ENCODE peak calls at places on chromosome 10, in six cellular contexts. N is endodermal cell, D is heart left ventricle, J is psoas muscle, Q is testis, M is mesendoderm. E is an unnamed sample.

GRCh38 chr10:34124522-34125035 is 690.5 kb downstream of the PARD3 start:
- DNase-seq in N (peak; percentile 69), D (no peak), J (peak; percentile 21), Q (no peak), M (peak; percentile 87), E (peak; percentile 100)

GRCh38 chr10:117363027-117363426 is 12.2 kb downstream of the PDZD8 start:
- DNase-seq in N (no peak), D (no peak), J (no peak), Q (no peak), M (no peak), E (peak; percentile 67)

GRCh38 chr10:90579602-90580242 is 278.1 kb downstream of the HTR7 start:
- DNase-seq in N (peak; percentile 82), D (no peak), J (no peak), Q (no peak), M (peak; percentile 82), E (peak; percentile 80)

GRCh38 chr10:63976538-63976937 is 455.3 kb downstream of the REEP3 start:
- DNase-seq in N (peak; percentile 90), D (no peak), J (no peak), Q (peak; percentile 82), M (peak; percentile 75), E (peak; percentile 74)

GRCh38 chr10:68156373-68157185 is 47.3 kb downstream of the MYPN start:
- DNase-seq in N (peak; percentile 75), D (peak; percentile 47), J (no peak), Q (peak; percentile 85), M (peak; percentile 68), E (peak; percentile 97)

GRCh38 chr10:9437131-9437530 is 1382.6 kb downstream of the GATA3 start:
- DNase-seq in N (peak; percentile 46), D (no peak), J (no peak), Q (no peak), M (peak; percentile 9), E (no peak)

GRCh38 chr10:99630991-99631390 is 10.8 kb upstream of the SLC25A28 start:
- DNase-seq in N (no peak), D (no peak), J (no peak), Q (no peak), M (no peak), E (no peak)

GRCh38 chr10:95289921-95290421 is 832 bp downstream of the PDLIM1 start:
- DNase-seq in N (peak; percentile 63), D (no peak), J (no peak), Q (no peak), M (no peak), E (no peak)

GRCh38 chr10:54402576-54402975 is 398.5 kb downstream of the PCDH15 start:
- DNase-seq in N (peak; percentile 50), D (no peak), J (no peak), Q (peak; percentile 33), M (peak; percentile 53), E (peak; percentile 76)

GRCh38 chr10:100148353-100149211 is 37.2 kb downstream of the ERLIN1 start:
- DNase-seq in N (no peak), D (no peak), J (no peak), Q (no peak), M (no peak), E (peak; percentile 91)

GRCh38 chr10:69004821-69005220 is 16.2 kb downstream of the KIFBP start:
- DNase-seq in N (no peak), D (no peak), J (no peak), Q (no peak), M (peak; percentile 31), E (peak; percentile 80)

GRCh38 chr10:1377756-1378397 is 321.7 kb downstream of the WDR37 start:
- DNase-seq in N (peak; percentile 71), D (no peak), J (no peak), Q (peak; percentile 1), M (no peak), E (no peak)

GRCh38 chr10:102410427-102411073 is 8.0 kb downstream of the PSD start:
- DNase-seq in N (peak; percentile 78), D (no peak), J (no peak), Q (peak; percentile 56), M (no peak), E (no peak)

GRCh38 chr10:126904807-126905686 is at the start of gene DOCK1:
- DNase-seq in N (peak; percentile 90), D (peak; percentile 67), J (peak; percentile 71), Q (peak; percentile 73), M (peak; percentile 85), E (peak; percentile 69)
- H3K4me3 ChIP-seq in N (peak within 1 kb of the TSS; percentile 84), D (peak within 1 kb of the TSS; percentile 70), J (peak within 1 kb of the TSS; percentile 66), Q (peak within 1 kb of the TSS; percentile 78), M (peak within 1 kb of the TSS; percentile 48), E (peak within 1 kb of the TSS; percentile 76)

DNA sequence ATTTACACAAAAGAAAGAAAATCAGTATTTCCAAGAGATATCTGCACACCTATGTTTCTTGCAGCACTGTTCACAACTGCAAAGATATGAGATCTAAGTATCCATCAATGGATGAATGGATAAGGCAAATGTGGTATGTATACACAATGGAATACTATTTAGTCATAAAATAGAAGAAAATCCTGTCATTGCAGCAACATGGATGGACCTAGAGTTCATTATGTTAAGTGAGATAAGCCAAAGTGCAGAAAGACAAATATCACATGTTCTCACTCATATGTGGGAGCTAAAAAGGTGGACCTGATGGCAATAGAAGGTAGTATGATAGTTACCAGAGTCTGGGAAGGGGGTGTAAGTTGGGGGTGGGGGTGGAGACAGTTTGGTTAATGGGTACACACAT is 1171.6 kb downstream of the SORCS1 start:
- DNase-seq in N (no peak), D (no peak), J (no peak), Q (no peak), M (no peak), E (no peak)
- H3K27ac ChIP-seq in N (no peak overlapping the region), D (no peak overlapping the region), J (no peak overlapping the region), Q (no peak overlapping the region), M (no peak overlapping the region), E (no peak overlapping the region)

GRCh38 chr10:66639351-66639750 is 286.5 kb upstream of the LRRTM3 start:
- DNase-seq in N (no peak), D (no peak), J (no peak), Q (no peak), M (no peak), E (peak; percentile 69)
- H3K4me3 ChIP-seq in N (no peak overlapping the region), D (no peak overlapping the region), J (no peak overlapping the region), Q (no peak overlapping the region), M (no peak overlapping the region), E (no peak overlapping the region)

GRCh38 chr10:70265032-70265689 is 18.6 kb downstream of the NPFFR1 start:
- DNase-seq in N (peak; percentile 90), D (no peak), J (no peak), Q (no peak), M (peak; percentile 88), E (peak; percentile 77)

GRCh38 chr10:70268376-70268775 is 15.4 kb downstream of the NPFFR1 start:
- DNase-seq in N (no peak), D (no peak), J (no peak), Q (no peak), M (no peak), E (no peak)

GRCh38 chr10:70267161-70267933 is 16.5 kb downstream of the NPFFR1 start:
- DNase-seq in N (peak; percentile 86), D (no peak), J (no peak), Q (no peak), M (peak; percentile 54), E (peak; percentile 99)

GRCh38 chr10:70266056-70266455 is 17.7 kb downstream of the NPFFR1 start:
- DNase-seq in N (no peak), D (no peak), J (no peak), Q (no peak), M (no peak), E (no peak)

DNA sequence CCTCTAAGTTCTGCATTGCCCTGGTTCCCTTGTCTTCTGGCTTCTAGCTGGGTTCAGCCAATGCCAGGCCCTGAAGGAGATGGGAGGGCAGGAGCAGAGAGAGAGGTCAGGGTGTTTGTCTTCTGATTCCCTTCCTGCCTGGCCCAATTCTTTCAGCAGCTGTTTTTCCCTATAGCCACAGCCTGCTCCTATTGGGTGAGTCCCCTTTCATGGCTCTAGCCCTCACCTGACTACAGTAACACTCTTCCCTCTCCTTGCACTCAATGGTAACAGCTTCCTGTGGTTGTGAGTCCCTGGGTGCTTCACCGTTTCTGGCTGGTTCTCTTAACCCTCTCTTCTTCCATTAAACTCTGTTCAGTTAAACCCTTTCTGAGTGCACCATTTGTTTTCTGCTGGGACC is 17.1 kb downstream of the NPFFR1 start:
- DNase-seq in N (no peak), D (no peak), J (no peak), Q (no peak), M (no peak), E (no peak)
- H3K27ac ChIP-seq in N (no peak overlapping the region), D (no peak overlapping the region), J (no peak overlapping the region), Q (no peak overlapping the region), M (no peak overlapping the region), E (no peak overlapping the region)

GRCh38 chr10:29535778-29536459 is 98.9 kb downstream of the SVIL start:
- DNase-seq in N (no peak), D (no peak), J (no peak), Q (no peak), M (no peak), E (no peak)
- H3K4me3 ChIP-seq in N (no peak overlapping the region), D (peak overlapping the region; percentile 11), J (peak overlapping the region; percentile 16), Q (no peak overlapping the region), M (no peak overlapping the region), E (peak overlapping the region; percentile 28)

GRCh38 chr10:114552050-114552449 is 106.0 kb downstream of the ABLIM1 start:
- DNase-seq in N (no peak), D (no peak), J (no peak), Q (no peak), M (no peak), E (no peak)

GRCh38 chr10:114557854-114558253 is 100.2 kb downstream of the ABLIM1 start:
- DNase-seq in N (no peak), D (no peak), J (no peak), Q (no peak), M (no peak), E (no peak)

GRCh38 chr10:114561008-114561523 is 97.0 kb downstream of the ABLIM1 start:
- DNase-seq in N (no peak), D (no peak), J (no peak), Q (no peak), M (no peak), E (no peak)

GRCh38 chr10:114560144-114560543 is 97.9 kb downstream of the ABLIM1 start:
- DNase-seq in N (no peak), D (no peak), J (no peak), Q (no peak), M (no peak), E (no peak)

DNA sequence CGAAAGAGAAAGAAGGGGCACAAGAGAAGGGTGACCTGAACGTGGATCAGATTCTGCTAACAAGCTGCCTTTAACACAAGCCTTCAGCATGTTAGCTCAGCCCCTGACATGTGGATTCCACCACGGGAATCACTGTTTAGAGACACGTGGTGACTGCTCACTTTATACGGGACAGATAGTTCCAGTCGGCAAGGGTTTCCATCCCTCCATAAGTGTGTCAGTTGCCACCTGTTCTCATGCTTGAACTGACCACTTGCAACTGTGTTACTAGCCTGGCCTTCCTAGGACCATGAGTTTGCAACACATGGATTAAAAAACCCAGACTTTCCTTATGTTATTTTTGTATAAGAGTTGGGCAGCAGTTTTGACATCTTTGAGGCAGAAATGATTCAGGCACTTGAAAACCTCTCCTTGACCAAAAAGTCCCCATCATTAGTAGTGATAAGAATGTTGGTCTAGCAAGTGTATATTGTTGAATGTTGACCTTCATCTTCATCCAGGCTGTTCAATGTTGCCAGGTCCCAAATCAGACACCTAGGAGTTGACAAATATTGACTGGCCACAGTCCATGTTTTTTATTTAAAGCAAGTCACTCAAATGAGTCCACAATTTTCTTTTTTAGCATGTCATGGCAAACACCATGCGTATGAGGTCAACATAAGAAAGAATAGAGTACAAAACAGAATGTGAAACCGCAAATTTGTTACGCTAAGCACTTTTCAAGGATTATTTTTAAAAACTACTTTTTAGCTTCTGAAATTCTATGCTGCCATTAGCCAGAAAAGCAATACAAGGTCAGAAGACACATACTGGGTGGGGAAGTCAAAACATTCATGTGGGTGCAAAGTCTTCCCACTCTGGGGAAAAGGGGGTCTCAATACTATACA is 101.6 kb downstream of the ABLIM1 start:
- DNase-seq in N (no peak), D (no peak), J (no peak), Q (no peak), M (no peak), E (no peak)
- H3K27ac ChIP-seq in N (no peak overlapping the region), D (peak overlapping the region; percentile 76), J (no peak overlapping the region), Q (no peak overlapping the region), M (no peak overlapping the region), E (no peak overlapping the region)

GRCh38 chr10:4086041-4086886 is 301.3 kb upstream of the KLF6 start:
- DNase-seq in N (no peak), D (peak; percentile 37), J (no peak), Q (no peak), M (no peak), E (no peak)
- H3K4me3 ChIP-seq in N (no peak overlapping the region), D (peak overlapping the region; percentile 11), J (no peak overlapping the region), Q (no peak overlapping the region), M (no peak overlapping the region), E (no peak overlapping the region)